ENCODE peak calls at places on chromosomes 7 and 10, in ten cellular contexts. U is activated naive CD8-positive, alpha-beta T cell treated with anti-CD3 and anti-CD28 coated beads, Interleukin-2, amount 10 ng/mL, durations not matched to agents 7 days and 5 days; Y is activated CD8-positive, alpha-beta memory T cell treated with anti-CD3 and anti-CD28 coated beads for 24 hours; H is tibial artery; O is ACHN; R is fibroblast of pulmonary artery; W is activated T-cell treated with anti-CD3 and anti-CD28 coated beads, Interleukin-2, amount 50 U/mL, for 4 hours; Q is pancreas; B is left cardiac atrium; S is AML-193. N is an unnamed sample.

GRCh38 chr10:97689637-97690036 is 2.6 kb upstream of the AVPI1 start:
- DNase-seq in U (no peak), Y (no peak), H (peak), O (peak), R (peak), W (no peak), Q (no peak), B (no peak), S (no peak), N (no peak)

GRCh38 chr7:117793496-117793895 is 79.7 kb downstream of the CTTNBP2 start:
- DNase-seq in U (no peak), Y (no peak), H (no peak), O (no peak), R (no peak), W (no peak), Q (no peak), B (no peak), S (no peak), N (no peak)

GRCh38 chr10:132526676-132527075 is 10.9 kb upstream of the INPP5A start:
- DNase-seq in U (no peak), Y (no peak), H (peak), O (peak), R (peak), W (no peak), Q (peak), B (no peak), S (no peak), N (no peak)

GRCh38 chr10:96794786-96795733 is 37.0 kb upstream of the LCOR start:
- DNase-seq in U (no peak), Y (no peak), H (no peak), O (no peak), R (peak), W (no peak), Q (no peak), B (no peak), S (no peak), N (no peak)

GRCh38 chr7:127598318-127598717 is 4.8 kb downstream of the FSCN3 start:
- DNase-seq in U (no peak), Y (no peak), H (no peak), O (peak), R (no peak), W (no peak), Q (no peak), B (no peak), S (no peak), N (no peak)

GRCh38 chr10:76257816-76258215 is 826.4 kb downstream of the LRMDA start:
- DNase-seq in U (no peak), Y (no peak), H (no peak), O (peak), R (no peak), W (no peak), Q (no peak), B (no peak), S (no peak), N (no peak)

GRCh38 chr7:84195295-84196006 is 862 bp upstream of the SEMA3A start:
- DNase-seq in U (no peak), Y (no peak), H (no peak), O (no peak), R (no peak), W (no peak), Q (no peak), B (no peak), S (peak), N (no peak)

GRCh38 chr7:4531236-4531635 is 150.9 kb upstream of the FOXK1 start:
- DNase-seq in U (no peak), Y (no peak), H (no peak), O (no peak), R (no peak), W (no peak), Q (no peak), B (no peak), S (no peak), N (no peak)

GRCh38 chr7:137196665-137197064 is 146.9 kb downstream of the PTN start:
- DNase-seq in U (no peak), Y (no peak), H (no peak), O (no peak), R (no peak), W (no peak), Q (no peak), B (no peak), S (no peak), N (no peak)

GRCh38 chr10:79084012-79084971 is 15.5 kb downstream of the ZMIZ1 start:
- DNase-seq in U (no peak), Y (no peak), H (peak), O (peak), R (peak), W (no peak), Q (peak), B (peak), S (peak), N (peak)

GRCh38 chr7:51019231-51019844 is 236.6 kb upstream of the GRB10 start:
- DNase-seq in U (no peak), Y (peak), H (no peak), O (no peak), R (peak), W (no peak), Q (no peak), B (no peak), S (no peak), N (no peak)

GRCh38 chr7:24701232-24701898 is 55.9 kb downstream of the GSDME start:
- DNase-seq in U (no peak), Y (no peak), H (no peak), O (peak), R (peak), W (no peak), Q (no peak), B (no peak), S (no peak), N (no peak)

GRCh38 chr7:131255242-131255641 is 72.4 kb upstream of the MKLN1 start:
- DNase-seq in U (no peak), Y (no peak), H (no peak), O (peak), R (no peak), W (no peak), Q (no peak), B (no peak), S (no peak), N (no peak)

GRCh38 chr10:66983482-66983818 is 57.6 kb downstream of the LRRTM3 start:
- DNase-seq in U (no peak), Y (no peak), H (no peak), O (no peak), R (no peak), W (no peak), Q (no peak), B (no peak), S (no peak), N (no peak)

GRCh38 chr7:30148951-30149459 is 14.2 kb downstream of the MTURN start:
- DNase-seq in U (peak), Y (peak), H (no peak), O (no peak), R (no peak), W (no peak), Q (no peak), B (no peak), S (no peak), N (no peak)

GRCh38 chr7:1225462-1226154 is 7.1 kb upstream of the UNCX start:
- DNase-seq in U (peak), Y (peak), H (no peak), O (no peak), R (peak), W (peak), Q (peak), B (no peak), S (no peak), N (no peak)

GRCh38 chr7:30778246-30779025 is 7.2 kb downstream of the MINDY4 start:
- DNase-seq in U (no peak), Y (no peak), H (no peak), O (no peak), R (peak), W (no peak), Q (no peak), B (no peak), S (no peak), N (no peak)

GRCh38 chr10:7896297-7896696 is 78.0 kb downstream of the TAF3 start:
- DNase-seq in U (no peak), Y (no peak), H (no peak), O (no peak), R (no peak), W (no peak), Q (no peak), B (no peak), S (no peak), N (no peak)

GRCh38 chr10:44948713-44949112 is 10.9 kb upstream of the RASSF4 start:
- DNase-seq in U (no peak), Y (peak), H (no peak), O (no peak), R (no peak), W (no peak), Q (no peak), B (no peak), S (peak), N (no peak)

GRCh38 chr10:103632247-103632642 is 138.7 kb downstream of the NEURL1 start:
- DNase-seq in U (no peak), Y (no peak), H (no peak), O (no peak), R (no peak), W (no peak), Q (no peak), B (no peak), S (no peak), N (no peak)

GRCh38 chr7:158684329-158684728 is 20.3 kb downstream of the NCAPG2 start:
- DNase-seq in U (no peak), Y (no peak), H (no peak), O (no peak), R (peak), W (no peak), Q (no peak), B (no peak), S (no peak), N (no peak)

GRCh38 chr7:14761506-14762296 is 140.8 kb downstream of the DGKB start:
- DNase-seq in U (no peak), Y (no peak), H (peak), O (no peak), R (peak), W (no peak), Q (peak), B (peak), S (no peak), N (no peak)

N was measured in ovary.